ENCODE peak calls at places on chromosomes 12 and 14, in five cellular contexts. One of them, this sample, is unnamed.

GRCh38 chr12:47029903-47030302 is 49.5 kb upstream of the PCED1B start:
- DNase-seq in amniotic stem cell: no peak
- DNase-seq in stimulated activated CD8-positive, alpha-beta memory T cell treated with anti-CD3 and anti-CD28 coated beads, Interleukin-15, amount 100 ng/mL, for 4 hours: no peak
- DNase-seq in progenitor cell of endocrine pancreas: no peak
- DNase-seq in GM19239: no peak
- DNase-seq in this sample: no peak

GRCh38 chr12:106428379-106428778 is 70.8 kb downstream of the POLR3B start:
- DNase-seq in amniotic stem cell: no peak
- DNase-seq in stimulated activated CD8-positive, alpha-beta memory T cell treated with anti-CD3 and anti-CD28 coated beads, Interleukin-15, amount 100 ng/mL, for 4 hours: no peak
- DNase-seq in progenitor cell of endocrine pancreas: no peak
- DNase-seq in GM19239: no peak
- DNase-seq in this sample: peak

GRCh38 chr12:18165422-18165871 is 75.5 kb upstream of the RERGL start:
- DNase-seq in amniotic stem cell: peak
- DNase-seq in stimulated activated CD8-positive, alpha-beta memory T cell treated with anti-CD3 and anti-CD28 coated beads, Interleukin-15, amount 100 ng/mL, for 4 hours: no peak
- DNase-seq in progenitor cell of endocrine pancreas: no peak
- DNase-seq in GM19239: peak
- DNase-seq in this sample: no peak

GRCh38 chr14:34943506-34943905 is 39.3 kb upstream of the SRP54 start:
- DNase-seq in amniotic stem cell: no peak
- DNase-seq in stimulated activated CD8-positive, alpha-beta memory T cell treated with anti-CD3 and anti-CD28 coated beads, Interleukin-15, amount 100 ng/mL, for 4 hours: no peak
- DNase-seq in progenitor cell of endocrine pancreas: no peak
- DNase-seq in GM19239: no peak
- DNase-seq in this sample: no peak

GRCh38 chr14:56268653-56269052 is 150.4 kb downstream of the PELI2 start:
- DNase-seq in amniotic stem cell: no peak
- DNase-seq in stimulated activated CD8-positive, alpha-beta memory T cell treated with anti-CD3 and anti-CD28 coated beads, Interleukin-15, amount 100 ng/mL, for 4 hours: no peak
- DNase-seq in progenitor cell of endocrine pancreas: no peak
- DNase-seq in GM19239: no peak
- DNase-seq in this sample: no peak

GRCh38 chr14:99699861-99700260 is 15.8 kb downstream of the CYP46A1 start:
- DNase-seq in amniotic stem cell: no peak
- DNase-seq in stimulated activated CD8-positive, alpha-beta memory T cell treated with anti-CD3 and anti-CD28 coated beads, Interleukin-15, amount 100 ng/mL, for 4 hours: no peak
- DNase-seq in progenitor cell of endocrine pancreas: no peak
- DNase-seq in GM19239: no peak
- DNase-seq in this sample: no peak

GRCh38 chr14:100534528-100535286 is 52.5 kb downstream of the BEGAIN start:
- DNase-seq in amniotic stem cell: no peak
- DNase-seq in stimulated activated CD8-positive, alpha-beta memory T cell treated with anti-CD3 and anti-CD28 coated beads, Interleukin-15, amount 100 ng/mL, for 4 hours: no peak
- DNase-seq in progenitor cell of endocrine pancreas: no peak
- DNase-seq in GM19239: peak
- DNase-seq in this sample: peak

GRCh38 chr14:21109377-21110260 is 8.8 kb downstream of the TMEM253 start:
- DNase-seq in amniotic stem cell: no peak
- DNase-seq in stimulated activated CD8-positive, alpha-beta memory T cell treated with anti-CD3 and anti-CD28 coated beads, Interleukin-15, amount 100 ng/mL, for 4 hours: no peak
- DNase-seq in progenitor cell of endocrine pancreas: no peak
- DNase-seq in GM19239: no peak
- DNase-seq in this sample: no peak

This sample was measured in body of pancreas.